ENCODE peak calls at places on chromosomes 16 and 17, in nine cellular contexts. One of them, this sample, is unnamed.

GRCh38 chr16:1538804-1539520 is 5.5 kb downstream of the TMEM204 start:
- DNase-seq in aorta: no peak
- DNase-seq in spleen: no peak
- DNase-seq in dorsolateral prefrontal cortex: peak; percentile 33
- DNase-seq in psoas muscle: peak; percentile 55
- DNase-seq in heart right ventricle: peak; percentile 24
- DNase-seq in CD8-positive, alpha-beta T cell: peak; percentile 38
- DNase-seq in uterus: no peak
- DNase-seq in RWPE2: peak; percentile 57
- DNase-seq in this sample: no peak

GRCh38 chr16:54879681-54880080 is 51.0 kb upstream of the IRX5 start:
- DNase-seq in aorta: no peak
- DNase-seq in spleen: no peak
- DNase-seq in dorsolateral prefrontal cortex: no peak
- DNase-seq in psoas muscle: no peak
- DNase-seq in heart right ventricle: no peak
- DNase-seq in CD8-positive, alpha-beta T cell: no peak
- DNase-seq in uterus: no peak
- DNase-seq in RWPE2: no peak
- DNase-seq in this sample: no peak

GRCh38 chr17:36133629-36134259 is 30.1 kb downstream of the CCL4 start:
- DNase-seq in aorta: no peak
- DNase-seq in spleen: no peak
- DNase-seq in dorsolateral prefrontal cortex: no peak
- DNase-seq in psoas muscle: no peak
- DNase-seq in heart right ventricle: no peak
- DNase-seq in CD8-positive, alpha-beta T cell: no peak
- DNase-seq in uterus: no peak
- DNase-seq in RWPE2: no peak
- DNase-seq in this sample: no peak

GRCh38 chr16:83682126-83682857 is 125.5 kb upstream of the HSBP1 start:
- DNase-seq in aorta: no peak
- DNase-seq in spleen: no peak
- DNase-seq in dorsolateral prefrontal cortex: no peak
- DNase-seq in psoas muscle: no peak
- DNase-seq in heart right ventricle: no peak
- DNase-seq in CD8-positive, alpha-beta T cell: no peak
- DNase-seq in uterus: no peak
- DNase-seq in RWPE2: no peak
- DNase-seq in this sample: no peak

GRCh38 chr16:56611281-56611833 is 3.0 kb downstream of the MT2A start:
- DNase-seq in aorta: peak; percentile 82
- DNase-seq in spleen: peak; percentile 55
- DNase-seq in dorsolateral prefrontal cortex: no peak
- DNase-seq in psoas muscle: peak; percentile 89
- DNase-seq in heart right ventricle: peak; percentile 59
- DNase-seq in CD8-positive, alpha-beta T cell: no peak
- DNase-seq in uterus: peak; percentile 46
- DNase-seq in RWPE2: peak; percentile 25
- DNase-seq in this sample: peak; percentile 75

GRCh38 chr17:19021622-19022083 is 17.1 kb upstream of the FAM83G start:
- DNase-seq in aorta: peak; percentile 48
- DNase-seq in spleen: peak; percentile 76
- DNase-seq in dorsolateral prefrontal cortex: no peak
- DNase-seq in psoas muscle: peak; percentile 45
- DNase-seq in heart right ventricle: no peak
- DNase-seq in CD8-positive, alpha-beta T cell: peak; percentile 28
- DNase-seq in uterus: no peak
- DNase-seq in RWPE2: no peak
- DNase-seq in this sample: no peak

GRCh38 chr17:39195568-39196160 is 1.8 kb downstream of the CACNB1 start:
- DNase-seq in aorta: no peak
- DNase-seq in spleen: no peak
- DNase-seq in dorsolateral prefrontal cortex: no peak
- DNase-seq in psoas muscle: peak; percentile 72
- DNase-seq in heart right ventricle: no peak
- DNase-seq in CD8-positive, alpha-beta T cell: no peak
- DNase-seq in uterus: no peak
- DNase-seq in RWPE2: no peak
- DNase-seq in this sample: peak; percentile 54

GRCh38 chr17:16987830-16988601 is 16.1 kb upstream of the TNFRSF13B start:
- DNase-seq in aorta: peak; percentile 91
- DNase-seq in spleen: peak; percentile 94
- DNase-seq in dorsolateral prefrontal cortex: peak; percentile 81
- DNase-seq in psoas muscle: peak; percentile 84
- DNase-seq in heart right ventricle: peak; percentile 63
- DNase-seq in CD8-positive, alpha-beta T cell: peak; percentile 54
- DNase-seq in uterus: peak; percentile 39
- DNase-seq in RWPE2: no peak
- DNase-seq in this sample: peak; percentile 63

GRCh38 chr16:75179208-75179607 is 27.8 kb downstream of the CTRB2 start:
- DNase-seq in aorta: no peak
- DNase-seq in spleen: no peak
- DNase-seq in dorsolateral prefrontal cortex: no peak
- DNase-seq in psoas muscle: no peak
- DNase-seq in heart right ventricle: no peak
- DNase-seq in CD8-positive, alpha-beta T cell: no peak
- DNase-seq in uterus: no peak
- DNase-seq in RWPE2: no peak
- DNase-seq in this sample: no peak

GRCh38 chr17:64507418-64507766 is 615 bp downstream of the CEP95 start:
- DNase-seq in aorta: peak; percentile 57
- DNase-seq in spleen: no peak
- DNase-seq in dorsolateral prefrontal cortex: no peak
- DNase-seq in psoas muscle: no peak
- DNase-seq in heart right ventricle: no peak
- DNase-seq in CD8-positive, alpha-beta T cell: no peak
- DNase-seq in uterus: no peak
- DNase-seq in RWPE2: no peak
- DNase-seq in this sample: peak; percentile 25

GRCh38 chr17:77881545-77881944 is 77.0 kb upstream of the TNRC6C start:
- DNase-seq in aorta: peak; percentile 92
- DNase-seq in spleen: peak; percentile 98
- DNase-seq in dorsolateral prefrontal cortex: no peak
- DNase-seq in psoas muscle: peak; percentile 92
- DNase-seq in heart right ventricle: peak; percentile 89
- DNase-seq in CD8-positive, alpha-beta T cell: peak; percentile 81
- DNase-seq in uterus: peak; percentile 69
- DNase-seq in RWPE2: no peak
- DNase-seq in this sample: no peak

GRCh38 chr16:85082553-85083050 is 29.7 kb downstream of the CIBAR2 start:
- DNase-seq in aorta: no peak
- DNase-seq in spleen: no peak
- DNase-seq in dorsolateral prefrontal cortex: no peak
- DNase-seq in psoas muscle: peak; percentile 67
- DNase-seq in heart right ventricle: no peak
- DNase-seq in CD8-positive, alpha-beta T cell: no peak
- DNase-seq in uterus: no peak
- DNase-seq in RWPE2: no peak
- DNase-seq in this sample: no peak

GRCh38 chr16:17469011-17469741 is 1.6 kb downstream of the XYLT1 start:
- DNase-seq in aorta: no peak
- DNase-seq in spleen: peak; percentile 70
- DNase-seq in dorsolateral prefrontal cortex: peak; percentile 51
- DNase-seq in psoas muscle: no peak
- DNase-seq in heart right ventricle: no peak
- DNase-seq in CD8-positive, alpha-beta T cell: peak; percentile 16
- DNase-seq in uterus: no peak
- DNase-seq in RWPE2: no peak
- DNase-seq in this sample: no peak

GRCh38 chr17:41750866-41751265 is 16.4 kb upstream of the HAP1 start:
- DNase-seq in aorta: no peak
- DNase-seq in spleen: no peak
- DNase-seq in dorsolateral prefrontal cortex: no peak
- DNase-seq in psoas muscle: no peak
- DNase-seq in heart right ventricle: no peak
- DNase-seq in CD8-positive, alpha-beta T cell: no peak
- DNase-seq in uterus: no peak
- DNase-seq in RWPE2: no peak
- DNase-seq in this sample: no peak

GRCh38 chr16:1613240-1613639 is 1.1 kb downstream of the CRAMP1 start:
- DNase-seq in aorta: no peak
- DNase-seq in spleen: no peak
- DNase-seq in dorsolateral prefrontal cortex: no peak
- DNase-seq in psoas muscle: no peak
- DNase-seq in heart right ventricle: no peak
- DNase-seq in CD8-positive, alpha-beta T cell: peak; percentile 14
- DNase-seq in uterus: no peak
- DNase-seq in RWPE2: no peak
- DNase-seq in this sample: no peak

GRCh38 chr16:88798772-88799455 is 4.7 kb upstream of the CDT1 start:
- DNase-seq in aorta: no peak
- DNase-seq in spleen: no peak
- DNase-seq in dorsolateral prefrontal cortex: no peak
- DNase-seq in psoas muscle: no peak
- DNase-seq in heart right ventricle: no peak
- DNase-seq in CD8-positive, alpha-beta T cell: no peak
- DNase-seq in uterus: no peak
- DNase-seq in RWPE2: no peak
- DNase-seq in this sample: no peak

GRCh38 chr16:81601601-81602251 is 157.1 kb downstream of the CMIP start:
- DNase-seq in aorta: no peak
- DNase-seq in spleen: no peak
- DNase-seq in dorsolateral prefrontal cortex: no peak
- DNase-seq in psoas muscle: no peak
- DNase-seq in heart right ventricle: no peak
- DNase-seq in CD8-positive, alpha-beta T cell: no peak
- DNase-seq in uterus: no peak
- DNase-seq in RWPE2: no peak
- DNase-seq in this sample: no peak

GRCh38 chr17:58315281-58315711 is 13.3 kb downstream of the TSPOAP1 start:
- DNase-seq in aorta: no peak
- DNase-seq in spleen: peak; percentile 38
- DNase-seq in dorsolateral prefrontal cortex: no peak
- DNase-seq in psoas muscle: no peak
- DNase-seq in heart right ventricle: no peak
- DNase-seq in CD8-positive, alpha-beta T cell: no peak
- DNase-seq in uterus: no peak
- DNase-seq in RWPE2: peak; percentile 44
- DNase-seq in this sample: no peak

GRCh38 chr17:40547079-40547784 is 18.0 kb downstream of the CCR7 start:
- DNase-seq in aorta: no peak
- DNase-seq in spleen: peak; percentile 89
- DNase-seq in dorsolateral prefrontal cortex: no peak
- DNase-seq in psoas muscle: peak; percentile 44
- DNase-seq in heart right ventricle: no peak
- DNase-seq in CD8-positive, alpha-beta T cell: peak; percentile 80
- DNase-seq in uterus: peak; percentile 14
- DNase-seq in RWPE2: peak; percentile 88
- DNase-seq in this sample: peak; percentile 70

GRCh38 chr17:81401727-81402529 is 6.7 kb downstream of the BAHCC1 start:
- DNase-seq in aorta: no peak
- DNase-seq in spleen: no peak
- DNase-seq in dorsolateral prefrontal cortex: no peak
- DNase-seq in psoas muscle: peak; percentile 70
- DNase-seq in heart right ventricle: peak; percentile 69
- DNase-seq in CD8-positive, alpha-beta T cell: no peak
- DNase-seq in uterus: no peak
- DNase-seq in RWPE2: no peak
- DNase-seq in this sample: no peak
- H3K27me3 ChIP-seq in aorta: no peaks in the 10 kb centered on the region
- H3K27me3 ChIP-seq in spleen: peaks cover 96% of the 10 kb centered on the region
- H3K27me3 ChIP-seq in dorsolateral prefrontal cortex: no peaks in the 10 kb centered on the region
- H3K27me3 ChIP-seq in psoas muscle: no peaks in the 10 kb centered on the region
- H3K27me3 ChIP-seq in heart right ventricle: no peaks in the 10 kb centered on the region
- H3K27me3 ChIP-seq in CD8-positive, alpha-beta T cell: peaks cover 50% of the 10 kb centered on the region
- H3K27me3 ChIP-seq in uterus: no peaks in the 10 kb centered on the region
- H3K27me3 ChIP-seq in RWPE2: no peaks in the 10 kb centered on the region
- H3K27me3 ChIP-seq in this sample: no peaks in the 10 kb centered on the region

DNA sequence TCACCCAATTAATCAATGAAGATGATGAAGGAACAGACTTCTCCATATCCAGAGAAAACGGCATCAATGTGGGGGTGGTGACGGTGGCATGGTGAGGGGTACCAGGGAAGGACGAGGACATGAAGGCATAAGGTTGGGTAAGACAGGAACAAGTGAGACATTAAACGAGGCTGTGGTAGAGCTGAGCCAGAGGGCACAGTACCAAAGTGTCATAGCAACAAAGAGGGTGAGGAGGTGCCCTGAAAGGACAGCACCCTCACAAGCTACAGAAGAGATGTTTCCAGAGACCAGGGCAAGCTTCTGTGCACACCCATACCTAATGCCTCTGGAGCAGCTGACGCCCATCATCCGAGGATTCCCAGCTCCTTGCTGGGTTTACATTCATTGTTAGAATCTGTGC is 57.5 kb upstream of the TRAP1 start:
- DNase-seq in aorta: no peak
- DNase-seq in spleen: no peak
- DNase-seq in dorsolateral prefrontal cortex: no peak
- DNase-seq in psoas muscle: no peak
- DNase-seq in heart right ventricle: no peak
- DNase-seq in CD8-positive, alpha-beta T cell: no peak
- DNase-seq in uterus: no peak
- DNase-seq in RWPE2: no peak
- DNase-seq in this sample: no peak
- H3K27ac ChIP-seq in aorta: no peak overlapping the region
- H3K27ac ChIP-seq in spleen: no peak overlapping the region
- H3K27ac ChIP-seq in dorsolateral prefrontal cortex: no peak overlapping the region
- H3K27ac ChIP-seq in psoas muscle: peak overlapping the region; percentile 46
- H3K27ac ChIP-seq in heart right ventricle: no peak overlapping the region
- H3K27ac ChIP-seq in CD8-positive, alpha-beta T cell: no peak overlapping the region
- H3K27ac ChIP-seq in uterus: no peak overlapping the region
- H3K27ac ChIP-seq in RWPE2: no peak overlapping the region
- H3K27ac ChIP-seq in this sample: no peak overlapping the region

GRCh38 chr16:23754594-23755483 is at the start of gene CHP2:
- DNase-seq in aorta: no peak
- DNase-seq in spleen: no peak
- DNase-seq in dorsolateral prefrontal cortex: no peak
- DNase-seq in psoas muscle: peak; percentile 53
- DNase-seq in heart right ventricle: peak; percentile 44
- DNase-seq in CD8-positive, alpha-beta T cell: no peak
- DNase-seq in uterus: no peak
- DNase-seq in RWPE2: no peak
- DNase-seq in this sample: no peak
- H3K27me3 ChIP-seq in aorta: no peaks in the 10 kb centered on the region
- H3K27me3 ChIP-seq in spleen: peaks cover 88% of the 10 kb centered on the region
- H3K27me3 ChIP-seq in dorsolateral prefrontal cortex: peaks cover 27% of the 10 kb centered on the region
- H3K27me3 ChIP-seq in psoas muscle: peaks cover 53% of the 10 kb centered on the region
- H3K27me3 ChIP-seq in heart right ventricle: peaks cover 16% of the 10 kb centered on the region
- H3K27me3 ChIP-seq in CD8-positive, alpha-beta T cell: peaks cover 19% of the 10 kb centered on the region
- H3K27me3 ChIP-seq in uterus: peaks cover 16% of the 10 kb centered on the region
- H3K27me3 ChIP-seq in RWPE2: peaks cover 16% of the 10 kb centered on the region
- H3K27me3 ChIP-seq in this sample: peaks cover 73% of the 10 kb centered on the region

DNA sequence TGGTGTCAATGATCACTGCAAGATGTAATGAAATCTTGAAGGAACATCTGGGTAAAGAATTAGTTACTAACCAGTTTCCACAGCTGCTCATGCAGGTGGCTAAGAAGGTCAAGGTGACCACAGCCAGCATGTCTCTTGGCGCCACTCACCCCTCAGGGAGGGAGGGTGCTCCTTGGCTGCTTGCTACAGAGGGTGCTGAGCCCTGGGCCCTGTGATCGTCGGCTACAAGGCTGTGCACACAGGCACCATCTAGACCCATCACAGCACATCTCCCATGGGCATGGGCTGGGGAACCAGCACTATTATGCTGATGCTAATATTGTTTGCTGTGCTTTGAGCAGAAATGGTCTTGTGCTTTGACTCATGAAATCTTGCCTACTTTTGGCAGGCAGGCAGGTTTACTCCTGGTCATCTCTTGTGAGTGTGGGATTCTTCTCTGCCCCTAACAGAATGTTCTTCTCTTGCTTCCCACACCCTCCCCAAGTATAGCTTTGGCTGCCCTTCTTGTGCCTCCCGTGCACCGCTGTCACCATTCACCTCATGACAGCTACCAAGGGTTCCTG is 36.4 kb downstream of the TXNDC11 start:
- DNase-seq in aorta: no peak
- DNase-seq in spleen: no peak
- DNase-seq in dorsolateral prefrontal cortex: no peak
- DNase-seq in psoas muscle: peak; percentile 83
- DNase-seq in heart right ventricle: peak; percentile 32
- DNase-seq in CD8-positive, alpha-beta T cell: no peak
- DNase-seq in uterus: no peak
- DNase-seq in RWPE2: no peak
- DNase-seq in this sample: no peak
- H3K27ac ChIP-seq in aorta: no peak overlapping the region
- H3K27ac ChIP-seq in spleen: no peak overlapping the region
- H3K27ac ChIP-seq in dorsolateral prefrontal cortex: no peak overlapping the region
- H3K27ac ChIP-seq in psoas muscle: peak overlapping the region; percentile 80
- H3K27ac ChIP-seq in heart right ventricle: peak overlapping the region; percentile 0
- H3K27ac ChIP-seq in CD8-positive, alpha-beta T cell: no peak overlapping the region
- H3K27ac ChIP-seq in uterus: no peak overlapping the region
- H3K27ac ChIP-seq in RWPE2: no peak overlapping the region
- H3K27ac ChIP-seq in this sample: no peak overlapping the region